ENCODE peak calls at places on chromosome 10, in eight cellular contexts. Q is brain microvascular endothelial cell; S is NCI-H1092 treated with DMSO at 0.1 percent for 48 hours; T is IMR-90; D is KBM-7; N is activated CD4-positive, CD25-positive, alpha-beta regulatory T cell treated with anti-CD3 and anti-CD28 coated beads, Interleukin-2, amount 50 U/mL, for 16 hours; U is activated T-helper 1 cell treated with Interleukin-2 at 50 U/mL for 16 hours; M is H4. G is an unnamed sample.

GRCh38 chr10:132417957-132418441 is 21.0 kb downstream of the PWWP2B start:
- DNase-seq in Q (no peak), S (no peak), T (no peak), D (no peak), N (no peak), U (no peak), M (no peak), G (no peak)

GRCh38 chr10:4391683-4392082 is 434.3 kb upstream of the AKR1E2 start:
- DNase-seq in Q (no peak), S (no peak), T (no peak), D (peak; percentile 39), N (no peak), U (no peak), M (no peak), G (peak; percentile 12)

GRCh38 chr10:22473044-22473443 is 127.7 kb downstream of the SPAG6 start:
- DNase-seq in Q (no peak), S (no peak), T (no peak), D (no peak), N (no peak), U (no peak), M (no peak), G (no peak)

GRCh38 chr10:90604636-90605035 is 253.2 kb downstream of the HTR7 start:
- DNase-seq in Q (no peak), S (no peak), T (no peak), D (no peak), N (no peak), U (no peak), M (no peak), G (no peak)

GRCh38 chr10:35640474-35640873 is 1.6 kb downstream of the FZD8 start:
- DNase-seq in Q (peak; percentile 43), S (peak; percentile 44), T (peak; percentile 76), D (peak; percentile 72), N (no peak), U (no peak), M (peak; percentile 25), G (peak; percentile 38)

GRCh38 chr10:103677486-103677885 is 177.9 kb downstream of the SH3PXD2A start:
- DNase-seq in Q (no peak), S (no peak), T (no peak), D (no peak), N (no peak), U (no peak), M (no peak), G (no peak)

GRCh38 chr10:132163278-132163765 is 23.4 kb upstream of the DPYSL4 start:
- DNase-seq in Q (no peak), S (peak; percentile 33), T (no peak), D (no peak), N (no peak), U (no peak), M (peak; percentile 46), G (peak; percentile 47)

GRCh38 chr10:52541082-52541481 is 227.0 kb downstream of the DKK1 start:
- DNase-seq in Q (no peak), S (no peak), T (peak; percentile 34), D (no peak), N (no peak), U (no peak), M (no peak), G (peak; percentile 46)

GRCh38 chr10:22624289-22624738 is 90.1 kb downstream of the PIP4K2A start:
- DNase-seq in Q (peak; percentile 33), S (no peak), T (peak; percentile 82), D (no peak), N (no peak), U (no peak), M (peak; percentile 50), G (peak; percentile 81)

GRCh38 chr10:79315602-79315920 is 31.7 kb upstream of the PPIF start:
- DNase-seq in Q (no peak), S (no peak), T (no peak), D (no peak), N (no peak), U (no peak), M (no peak), G (no peak)

GRCh38 chr10:22824984-22825383 is 102.9 kb upstream of the ARMC3 start:
- DNase-seq in Q (peak; percentile 63), S (no peak), T (peak; percentile 74), D (no peak), N (no peak), U (no peak), M (no peak), G (peak; percentile 87)

GRCh38 chr10:119325131-119325530 is 117.8 kb downstream of the GRK5 start:
- DNase-seq in Q (no peak), S (no peak), T (no peak), D (no peak), N (no peak), U (no peak), M (no peak), G (no peak)

GRCh38 chr10:2928219-2928840 is 139.0 kb upstream of the PFKP start:
- DNase-seq in Q (peak; percentile 53), S (peak; percentile 77), T (peak; percentile 64), D (peak; percentile 85), N (peak; percentile 29), U (no peak), M (peak; percentile 22), G (peak; percentile 75)

G was measured in A172.